ENCODE peak calls at places on chromosomes 1 and 21, in four cellular contexts. C is activated T-helper 1 cell treated with anti-CD3 and anti-CD28 coated beads, Interleukin-12 subunit alpha, Interleukin-12 subunit beta, Interleukin-2, Interleukin-4 antibody, amounts not matched to agents 30 ng/mL and 10 ng/mL and 1 ng/mL, durations not matched to agents 14 hours and 24 hours and 36 hours; X is hepatocyte; G is AG08396. K is an unnamed sample.
A peak's percentile ranks its signal among the peaks of the same experiment; 100 is the strongest.

GRCh38 chr1:229262239-229262638 is 8.7 kb upstream of the RAB4A start:
- DNase-seq in X (no peak), G (no peak), C (no peak), K (no peak)

GRCh38 chr1:53121319-53122172 is 20.9 kb downstream of the SLC1A7 start:
- DNase-seq in X (peak; percentile 91), G (peak; percentile 55), C (no peak), K (peak; percentile 86)

GRCh38 chr1:81804320-81804719 is 3.6 kb downstream of the ADGRL2 start:
- DNase-seq in X (no peak), G (no peak), C (no peak), K (no peak)

GRCh38 chr1:109091196-109092193 is 931 bp downstream of the TMEM167B start:
- DNase-seq in X (peak; percentile 67), G (no peak), C (no peak), K (peak; percentile 66)

GRCh38 chr1:184387069-184387870 is 441 bp downstream of the C1orf21 start:
- DNase-seq in C (peak; percentile 17), X (peak; percentile 33), G (peak; percentile 45), K (no peak)

GRCh38 chr1:41626616-41627375 is 142.3 kb upstream of the EDN2 start:
- DNase-seq in C (no peak), X (no peak), G (no peak), K (peak; percentile 50)

GRCh38 chr21:42237577-42237976 is 18.6 kb downstream of the ABCG1 start:
- DNase-seq in G (no peak), C (peak; percentile 29), X (no peak), K (no peak)

GRCh38 chr1:119374208-119374877 is 5.8 kb downstream of the HAO2 start:
- DNase-seq in G (no peak), X (peak; percentile 47), C (no peak), K (no peak)

GRCh38 chr1:3988431-3988830 is 88.4 kb upstream of the C1orf174 start:
- DNase-seq in X (no peak), G (no peak), C (no peak), K (no peak)

GRCh38 chr1:89659322-89660061 is 26.6 kb downstream of the LRRC8C start:
- DNase-seq in C (no peak), G (no peak), X (no peak), K (no peak)

GRCh38 chr21:27802816-27803475 is 836.1 kb upstream of the ADAMTS5 start:
- DNase-seq in X (peak; percentile 60), G (peak; percentile 37), C (peak; percentile 5), K (peak; percentile 70)

GRCh38 chr1:94527447-94528031 is 14.0 kb downstream of the F3 start:
- DNase-seq in G (no peak), X (peak; percentile 71), C (no peak), K (peak; percentile 63)

GRCh38 chr21:34948157-34948556 is 100.9 kb downstream of the RUNX1 start:
- DNase-seq in G (no peak), C (no peak), X (no peak), K (no peak)

GRCh38 chr1:15120251-15120945 is 33.1 kb upstream of the TMEM51 start:
- DNase-seq in G (no peak), C (no peak), X (no peak), K (no peak)

GRCh38 chr1:44249543-44249942 is 36.3 kb downstream of the DMAP1 start:
- DNase-seq in X (peak; percentile 37), C (no peak), G (no peak), K (no peak)

K was measured in islet precursor cell.